ENCODE peak calls at places on chromosomes 1 and 21, in ten cellular contexts. C is epithelial cell of proximal tubule, T is mesothelial cell of epicardium, D is right lobe of liver, R is Peyer's patch, K is astrocyte, M is heart left ventricle, V is MCF 10A, S is fibroblast of lung, B is MM.1S. X is an unnamed sample.

GRCh38 chr21:33434770-33435360 is 31.7 kb downstream of the IFNGR2 start:
- DNase-seq in V (peak), T (no peak), M (no peak), D (no peak), K (peak), C (peak), B (peak), S (peak), R (no peak), X (no peak)

GRCh38 chr1:220956861-220957605 is 77.8 kb downstream of the HLX start:
- DNase-seq in D (no peak), C (peak), T (no peak), V (peak), S (peak), B (no peak), M (no peak), K (peak), R (no peak), X (no peak)

GRCh38 chr21:43025636-43026180 is 49.9 kb downstream of the CBS start:
- DNase-seq in T (no peak), K (peak), R (no peak), C (peak), B (no peak), M (no peak), D (no peak), S (peak), V (no peak), X (no peak)

GRCh38 chr1:154181944-154182341 is 10.0 kb downstream of the TPM3 start:
- DNase-seq in K (no peak), B (no peak), C (no peak), T (no peak), S (no peak), M (no peak), R (no peak), D (no peak), V (no peak), X (no peak)

GRCh38 chr1:156291226-156292061 is 4.0 kb downstream of the GLMP start:
- DNase-seq in R (peak), D (peak), M (peak), T (peak), S (peak), K (peak), B (peak), V (no peak), C (no peak), X (peak)

GRCh38 chr1:154115180-154115579 is 39.7 kb downstream of the NUP210L start:
- DNase-seq in V (no peak), B (peak), K (no peak), C (no peak), M (no peak), D (no peak), T (no peak), R (no peak), S (peak), X (no peak)

GRCh38 chr1:10796029-10796944 is at the start of gene CASZ1:
- DNase-seq in R (no peak), K (peak), S (peak), D (peak), V (peak), M (peak), B (no peak), C (no peak), T (peak), X (no peak)

GRCh38 chr1:235703516-235703915 is 53.9 kb upstream of the GNG4 start:
- DNase-seq in M (no peak), S (peak), B (no peak), V (peak), R (no peak), T (no peak), D (no peak), C (no peak), K (peak), X (no peak)

GRCh38 chr1:91884459-91885290 is 1.3 kb downstream of the TGFBR3 start:
- DNase-seq in K (no peak), B (no peak), R (no peak), C (no peak), T (no peak), M (peak), S (peak), V (peak), D (peak), X (peak)

GRCh38 chr1:51285055-51285454 is 45.3 kb downstream of the TTC39A start:
- DNase-seq in S (no peak), M (no peak), B (no peak), V (no peak), K (no peak), T (no peak), D (no peak), R (no peak), C (no peak), X (no peak)

GRCh38 chr1:247347395-247348222 is 15.9 kb upstream of the ZNF496 start:
- DNase-seq in T (no peak), D (peak), C (no peak), M (peak), K (no peak), V (no peak), S (no peak), R (no peak), B (no peak), X (no peak)

GRCh38 chr1:68600049-68600661 is 103.3 kb upstream of the DEPDC1 start:
- DNase-seq in C (peak), K (no peak), T (no peak), S (peak), B (peak), D (no peak), R (no peak), M (no peak), V (peak), X (no peak)

GRCh38 chr1:203480084-203480483 is 4.5 kb downstream of the PRELP start:
- DNase-seq in S (peak), M (no peak), V (peak), R (no peak), D (no peak), B (no peak), C (no peak), T (no peak), K (peak), X (no peak)

GRCh38 chr1:8889925-8890785 is 11.7 kb upstream of the ENO1 start:
- DNase-seq in D (peak), T (no peak), S (peak), B (no peak), C (no peak), R (peak), K (peak), M (peak), V (peak), X (no peak)

GRCh38 chr1:14597343-14598006 is 1.0 kb upstream of the KAZN start:
- DNase-seq in V (no peak), C (no peak), R (no peak), B (no peak), M (no peak), K (peak), D (no peak), S (no peak), T (peak), X (no peak)

GRCh38 chr1:225517697-225518096 is 89.9 kb upstream of the LBR start:
- DNase-seq in C (no peak), T (no peak), S (no peak), D (no peak), R (no peak), M (no peak), K (no peak), V (no peak), B (no peak), X (no peak)

GRCh38 chr1:20702416-20702815 is 15.4 kb downstream of the KIF17 start:
- DNase-seq in K (no peak), D (no peak), R (no peak), V (peak), S (peak), T (no peak), C (no peak), M (no peak), B (no peak), X (no peak)

GRCh38 chr1:114081145-114082046 is 72.3 kb downstream of the SYT6 start:
- DNase-seq in M (peak), V (no peak), K (no peak), C (no peak), S (no peak), B (no peak), T (no peak), R (no peak), D (peak), X (no peak)

DNA sequence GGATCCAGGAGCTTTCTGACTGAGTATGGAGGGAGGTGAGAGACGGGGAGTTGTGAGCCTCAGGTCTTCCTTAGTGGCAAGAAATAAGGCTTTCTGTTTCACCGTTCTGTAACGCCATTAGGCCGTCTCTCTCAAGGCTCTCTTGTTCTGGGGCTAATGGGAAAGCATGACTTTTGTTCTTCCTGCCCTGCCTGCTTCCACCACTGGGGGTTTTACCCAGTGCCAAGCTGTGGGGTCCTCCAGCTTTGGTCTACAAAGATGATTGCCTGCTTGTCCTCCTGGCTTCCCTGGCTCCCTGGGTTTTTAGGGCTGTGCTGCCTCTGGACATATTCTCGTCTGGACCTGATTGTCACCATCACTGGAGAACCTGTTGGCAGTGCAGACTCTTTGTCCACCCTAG is 74.8 kb upstream of the TINAGL1 start:
- DNase-seq in R (no peak), T (no peak), V (no peak), K (no peak), C (no peak), M (no peak), D (no peak), B (no peak), S (no peak), X (no peak)
- TF ChIP-seq CTCF in R (no peak), T (no peak), V (no peak), K (peak), C (peak), M (no peak), D (no peak), B (no peak), S (no peak), X (no peak)

GRCh38 chr1:3332662-3333061 is 121.8 kb upstream of the ARHGEF16 start:
- DNase-seq in M (no peak), V (no peak), T (no peak), C (no peak), B (no peak), K (no peak), S (no peak), D (no peak), R (no peak), X (no peak)

GRCh38 chr1:3330771-3331245 is 123.7 kb upstream of the ARHGEF16 start:
- DNase-seq in S (no peak), B (no peak), T (no peak), M (no peak), C (no peak), R (no peak), K (no peak), D (no peak), V (no peak), X (no peak)

GRCh38 chr1:3333903-3334302 is 120.6 kb upstream of the ARHGEF16 start:
- DNase-seq in K (no peak), M (no peak), R (no peak), C (no peak), V (no peak), D (no peak), S (no peak), B (no peak), T (no peak), X (no peak)

GRCh38 chr1:3329640-3330281 is 124.7 kb upstream of the ARHGEF16 start:
- DNase-seq in S (no peak), R (no peak), M (no peak), V (no peak), D (no peak), T (no peak), B (no peak), C (no peak), K (no peak), X (no peak)

DNA sequence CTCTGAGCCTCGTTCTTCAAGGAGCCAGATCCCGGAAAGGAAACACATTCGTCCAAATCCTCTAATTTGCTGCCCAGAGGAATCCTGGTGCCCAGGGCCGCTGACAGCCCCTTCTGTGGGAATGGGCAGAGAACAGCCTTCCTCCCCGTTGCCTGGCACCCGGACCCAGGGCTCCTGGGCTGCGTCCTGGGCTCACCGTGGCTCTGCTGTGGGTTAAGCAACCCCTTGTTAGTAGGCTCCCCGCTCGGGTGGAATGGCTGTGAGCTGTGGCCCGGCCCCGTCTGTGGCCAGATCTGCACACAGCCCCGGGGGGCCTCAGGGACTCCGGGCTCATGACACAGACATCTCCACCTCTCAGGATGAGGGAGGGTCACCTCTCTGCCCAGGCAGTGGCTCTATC is 122.9 kb upstream of the ARHGEF16 start:
- DNase-seq in T (no peak), R (no peak), S (no peak), C (no peak), K (no peak), B (no peak), V (no peak), D (no peak), M (no peak), X (no peak)
- TF ChIP-seq CTCF in T (no peak), R (no peak), S (no peak), C (no peak), K (no peak), B (no peak), V (no peak), D (no peak), M (no peak), X (no peak)

DNA sequence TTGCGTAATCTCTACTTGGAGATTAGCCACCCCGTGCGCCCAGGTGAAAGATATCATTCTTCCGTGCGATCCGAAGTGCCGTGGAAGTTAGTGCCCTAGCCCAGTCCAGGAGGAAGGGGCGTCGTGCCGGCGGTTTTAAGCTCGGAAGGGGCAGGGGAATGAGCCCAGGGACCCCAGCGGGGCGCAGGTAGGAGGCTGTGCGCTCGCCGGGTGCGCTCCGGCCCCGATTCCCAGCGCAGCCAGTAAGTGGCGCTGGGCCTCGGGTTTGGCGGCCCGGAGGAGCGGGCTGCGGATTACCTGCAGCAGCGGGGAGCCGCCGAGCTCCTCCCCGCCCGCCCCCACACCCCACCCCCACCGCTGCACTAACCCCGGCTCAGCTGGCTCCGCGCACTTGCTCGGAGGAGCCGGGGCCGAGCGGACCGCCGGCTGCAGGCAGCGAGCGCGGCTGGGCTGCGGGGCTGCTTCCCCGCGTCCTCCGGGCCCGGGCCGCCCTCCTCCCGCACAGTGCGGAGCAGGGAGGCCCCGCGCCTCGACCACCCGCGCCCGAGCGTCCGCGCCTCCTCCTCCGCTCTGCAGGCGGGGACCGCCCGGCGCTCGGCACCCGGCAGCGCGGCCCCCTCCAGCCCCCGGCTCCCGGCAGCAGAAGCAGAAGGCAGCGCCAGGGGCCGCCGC is at the start of gene RYR2:
- DNase-seq in K (no peak), C (no peak), B (no peak), R (no peak), V (no peak), T (peak), M (peak), S (peak), D (no peak), X (no peak)
- TF ChIP-seq CTCF in K (no peak), C (peak), B (no peak), R (no peak), V (no peak), T (peak), M (peak), S (peak), D (peak), X (no peak)

GRCh38 chr1:172727956-172728603 is 69.2 kb downstream of the FASLG start:
- DNase-seq in T (no peak), R (no peak), K (no peak), V (peak), C (no peak), M (no peak), B (peak), S (peak), D (no peak), X (peak)
- TF ChIP-seq CTCF in T (peak), R (peak), K (peak), V (peak), C (peak), M (no peak), B (peak), S (peak), D (peak), X (peak)

GRCh38 chr1:22039594-22040347 is 12.7 kb upstream of the CDC42 start:
- DNase-seq in D (peak), K (peak), B (peak), T (no peak), M (peak), C (no peak), S (peak), V (peak), R (peak), X (peak)
- TF ChIP-seq CTCF in D (no peak), K (no peak), B (peak), T (no peak), M (no peak), C (peak), S (no peak), V (no peak), R (no peak), X (no peak)

DNA sequence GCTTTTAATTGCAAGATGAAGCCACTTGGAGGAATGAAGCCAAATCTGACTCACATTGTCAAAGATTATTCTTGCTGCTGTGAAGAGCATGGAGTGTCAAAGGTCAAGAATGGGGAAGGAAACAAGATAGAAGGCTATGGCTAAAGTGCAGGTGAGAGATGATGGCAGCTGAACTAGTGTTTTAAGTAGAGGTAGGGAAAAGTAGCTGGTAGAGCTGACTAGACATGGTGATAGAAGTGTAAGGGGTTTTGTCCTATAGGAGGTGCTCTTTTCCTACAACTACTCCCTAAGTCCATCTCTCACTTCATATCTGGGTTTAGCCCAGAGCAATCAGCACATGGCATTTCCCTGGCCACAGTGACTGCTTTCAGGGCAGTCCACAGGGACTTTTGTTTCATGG is 11.8 kb downstream of the UBE2T start:
- DNase-seq in D (no peak), S (no peak), C (no peak), B (no peak), R (no peak), T (no peak), K (no peak), M (no peak), V (no peak), X (no peak)
- TF ChIP-seq CTCF in D (no peak), S (no peak), C (no peak), B (peak), R (no peak), T (no peak), K (no peak), M (peak), V (peak), X (no peak)

GRCh38 chr21:44872266-44872567 is 1.3 kb downstream of the PTTG1IP start:
- DNase-seq in V (no peak), M (no peak), D (no peak), R (no peak), T (no peak), K (no peak), S (no peak), B (no peak), C (no peak), X (no peak)
- TF ChIP-seq CTCF in V (no peak), M (no peak), D (no peak), R (no peak), T (no peak), K (no peak), S (no peak), B (no peak), C (peak), X (no peak)

GRCh38 chr21:37712204-37712934 is 203.9 kb downstream of the KCNJ6 start:
- DNase-seq in V (peak), C (no peak), K (peak), D (peak), S (peak), B (peak), R (no peak), T (peak), M (peak), X (peak)
- TF ChIP-seq CTCF in V (peak), C (peak), K (peak), D (peak), S (peak), B (peak), R (no peak), T (peak), M (peak), X (peak)